ENCODE peak calls at places on chromosomes 7 and 10, in ten cellular contexts. U, Z, R, T, J, E, S, O, A and L are unnamed samples.

GRCh38 chr10:132710036-132710686 is 75.8 kb downstream of the NKX6-2 start:
- DNase-seq in U (no peak), Z (no peak), R (no peak), T (no peak), J (no peak), E (no peak), S (no peak), O (no peak), A (no peak), L (no peak)

GRCh38 chr10:70478191-70479160 is at the start of gene PALD1:
- DNase-seq in U (no peak), Z (peak; percentile 96), R (peak; percentile 57), T (peak; percentile 89), J (peak; percentile 81), E (peak; percentile 51), S (no peak), O (no peak), A (no peak), L (no peak)

GRCh38 chr7:96349572-96349971 is 27.7 kb upstream of the SLC25A13 start:
- DNase-seq in U (no peak), Z (no peak), R (no peak), T (no peak), J (peak; percentile 65), E (peak; percentile 79), S (no peak), O (no peak), A (peak; percentile 5), L (no peak)

GRCh38 chr10:63713191-63714144 is 192.3 kb downstream of the REEP3 start:
- DNase-seq in U (no peak), Z (peak; percentile 57), R (peak; percentile 59), T (peak; percentile 87), J (no peak), E (peak; percentile 83), S (peak; percentile 62), O (no peak), A (peak; percentile 75), L (no peak)

GRCh38 chr7:91264924-91265681 is 870 bp downstream of the FZD1 start:
- DNase-seq in U (no peak), Z (peak; percentile 84), R (peak; percentile 87), T (peak; percentile 49), J (no peak), E (peak; percentile 59), S (peak; percentile 75), O (no peak), A (peak; percentile 76), L (no peak)

GRCh38 chr7:30563326-30563942 is 31.2 kb upstream of the GARS1 start:
- DNase-seq in U (no peak), Z (no peak), R (peak; percentile 52), T (no peak), J (no peak), E (no peak), S (peak; percentile 13), O (no peak), A (peak; percentile 45), L (no peak)

GRCh38 chr10:122263971-122264370 is 7.1 kb upstream of the BTBD16 start:
- DNase-seq in U (no peak), Z (no peak), R (peak; percentile 85), T (no peak), J (no peak), E (no peak), S (peak; percentile 96), O (peak; percentile 78), A (peak; percentile 91), L (peak; percentile 43)

GRCh38 chr10:48390933-48391845 is 84.7 kb downstream of the MAPK8 start:
- DNase-seq in U (no peak), Z (no peak), R (peak; percentile 71), T (no peak), J (no peak), E (no peak), S (peak; percentile 46), O (no peak), A (peak; percentile 64), L (peak; percentile 29)

GRCh38 chr7:23234569-23235296 is 11.8 kb upstream of the GPNMB start:
- DNase-seq in U (no peak), Z (no peak), R (no peak), T (no peak), J (no peak), E (no peak), S (no peak), O (no peak), A (no peak), L (no peak)

GRCh38 chr7:117229350-117229749 is 93.5 kb downstream of the WNT2 start:
- DNase-seq in U (no peak), Z (no peak), R (peak; percentile 21), T (no peak), J (no peak), E (no peak), S (no peak), O (peak; percentile 85), A (no peak), L (no peak)

GRCh38 chr7:100127866-100128601 is 1.3 kb downstream of the MBLAC1 start:
- DNase-seq in U (no peak), Z (peak; percentile 60), R (peak; percentile 43), T (no peak), J (no peak), E (no peak), S (no peak), O (no peak), A (no peak), L (no peak)

GRCh38 chr7:108321359-108321758 is 134.9 kb downstream of the NRCAM start:
- DNase-seq in U (no peak), Z (no peak), R (no peak), T (no peak), J (no peak), E (no peak), S (no peak), O (no peak), A (no peak), L (no peak)

GRCh38 chr10:52949899-52950298 is 177.3 kb upstream of the MBL2 start:
- DNase-seq in U (no peak), Z (no peak), R (no peak), T (no peak), J (no peak), E (peak; percentile 30), S (no peak), O (no peak), A (no peak), L (no peak)

DNA sequence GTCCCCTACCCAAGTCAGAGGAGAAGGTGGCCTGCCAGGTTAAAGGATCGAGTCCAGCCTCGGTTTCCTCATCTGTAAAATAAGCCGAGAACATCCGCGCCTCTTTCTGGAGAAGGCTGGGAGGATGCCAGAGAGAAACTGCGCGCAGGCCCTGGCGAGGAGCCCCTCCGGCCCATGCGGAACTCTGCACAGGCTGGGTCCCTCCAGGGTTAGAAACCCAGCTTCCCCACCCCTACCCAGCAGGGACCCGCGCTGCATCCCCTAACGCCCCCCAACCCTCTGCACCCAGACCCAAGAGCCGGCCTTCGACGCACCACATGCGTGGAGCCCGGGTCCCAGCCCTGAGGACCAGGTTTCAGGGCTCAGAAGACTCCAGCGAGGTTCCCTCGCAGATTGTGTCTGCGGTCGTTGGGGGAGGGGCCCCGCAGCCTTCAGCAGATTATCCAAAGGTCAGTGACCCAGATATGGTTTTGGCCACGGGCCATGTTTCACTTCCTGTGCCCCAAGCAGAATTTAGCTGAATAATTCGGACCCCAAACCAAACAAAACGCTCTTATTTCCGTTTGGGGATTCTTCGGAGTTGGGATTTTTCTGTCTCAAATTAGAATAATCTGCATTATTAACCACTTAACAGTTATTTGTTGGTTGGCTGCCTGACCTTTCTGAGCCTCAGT is 167.8 kb downstream of the UBE2H start:
- DNase-seq in U (no peak), Z (peak; percentile 75), R (no peak), T (no peak), J (no peak), E (peak; percentile 56), S (no peak), O (no peak), A (no peak), L (no peak)
- H3K4me3 ChIP-seq in U (no peak overlapping the region), Z (no peak overlapping the region), R (no peak overlapping the region), T (no peak overlapping the region), J (no peak overlapping the region), E (no peak overlapping the region), S (no peak overlapping the region), O (no peak overlapping the region), A (no peak overlapping the region), L (no peak overlapping the region)

DNA sequence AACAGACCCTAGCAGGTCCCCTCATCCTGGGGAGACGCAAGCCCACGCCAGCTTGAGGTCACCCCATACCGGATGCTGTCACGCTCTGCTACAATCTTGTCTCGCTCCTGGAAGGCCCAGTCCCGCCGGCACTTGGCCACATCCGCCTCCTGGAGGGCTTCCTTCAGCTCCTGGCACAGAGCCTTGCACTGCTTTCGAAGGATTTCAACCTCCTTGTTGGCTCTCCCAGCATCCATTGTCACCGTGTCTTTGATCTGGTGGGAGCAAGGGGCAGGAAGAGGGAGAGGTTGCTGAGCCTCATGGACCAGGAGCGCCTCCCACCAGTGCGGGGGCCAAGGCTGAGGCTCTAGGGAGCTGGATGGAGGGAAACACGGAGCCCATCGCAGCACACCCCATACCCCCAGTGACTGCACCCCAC is 90.9 kb downstream of the DLG5 start:
- DNase-seq in U (no peak), Z (no peak), R (no peak), T (peak; percentile 75), J (no peak), E (no peak), S (no peak), O (no peak), A (peak; percentile 67), L (no peak)
- H3K4me3 ChIP-seq in U (no peak overlapping the region), Z (no peak overlapping the region), R (no peak overlapping the region), T (no peak overlapping the region), J (no peak overlapping the region), E (no peak overlapping the region), S (no peak overlapping the region), O (no peak overlapping the region), A (no peak overlapping the region), L (no peak overlapping the region)

DNA sequence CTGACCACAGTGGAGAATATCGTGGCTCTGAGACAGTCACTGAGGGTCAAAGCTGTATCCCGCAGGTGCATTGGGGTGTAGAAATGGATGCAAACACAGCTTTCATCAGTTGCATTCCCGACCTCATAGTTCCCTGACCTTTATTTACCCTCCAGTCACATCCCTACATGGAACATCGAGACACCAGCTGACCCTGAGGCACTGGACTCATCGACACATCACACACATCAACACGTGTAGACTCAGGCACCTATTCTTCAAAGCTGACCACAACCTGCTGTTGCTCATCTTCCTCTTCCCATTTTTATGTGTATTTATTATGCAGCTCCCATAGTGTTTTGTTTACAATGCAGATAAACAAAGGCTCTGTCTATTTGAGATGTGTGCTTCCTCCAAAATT is 396.9 kb upstream of the NRP1 start:
- DNase-seq in U (no peak), Z (no peak), R (no peak), T (no peak), J (no peak), E (no peak), S (no peak), O (no peak), A (no peak), L (no peak)
- H3K4me3 ChIP-seq in U (no peak overlapping the region), Z (no peak overlapping the region), R (no peak overlapping the region), T (no peak overlapping the region), J (no peak overlapping the region), E (no peak overlapping the region), S (no peak overlapping the region), O (no peak overlapping the region), A (no peak overlapping the region), L (no peak overlapping the region)

DNA sequence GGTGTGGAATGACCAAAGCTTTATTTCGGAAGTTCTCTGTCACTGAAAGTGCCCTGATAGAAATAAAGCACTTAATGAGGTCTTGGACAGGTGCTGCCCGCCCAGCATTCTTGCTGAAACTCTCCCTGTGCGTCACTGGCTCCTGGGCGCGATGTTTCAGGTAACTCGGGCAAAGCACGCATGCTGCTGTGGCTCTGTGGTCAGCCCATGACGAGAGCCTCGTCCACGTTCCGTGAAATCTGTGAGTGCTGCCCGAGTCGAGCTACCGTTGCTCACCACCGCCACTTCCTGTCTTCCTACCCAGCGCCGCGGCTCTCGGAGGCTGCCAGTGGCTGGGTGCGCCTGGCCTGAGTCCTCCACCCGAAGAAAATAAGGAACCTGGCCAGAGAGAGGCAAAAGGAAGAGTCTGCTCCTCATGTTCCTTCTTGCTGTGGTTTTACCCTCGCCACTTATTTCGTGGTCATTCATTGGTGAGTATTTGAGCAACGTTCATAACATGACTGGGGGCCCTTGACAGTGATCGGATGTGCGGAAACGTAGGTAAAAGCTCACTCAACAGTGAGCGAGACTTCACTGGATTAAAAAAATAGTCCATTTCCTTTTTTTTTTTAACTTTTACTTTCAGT is 95.5 kb downstream of the MAP3K8 start:
- DNase-seq in U (peak; percentile 72), Z (no peak), R (no peak), T (peak; percentile 70), J (peak; percentile 80), E (peak; percentile 58), S (no peak), O (no peak), A (no peak), L (no peak)
- H3K4me3 ChIP-seq in U (peak overlapping the region; percentile 53), Z (no peak overlapping the region), R (no peak overlapping the region), T (no peak overlapping the region), J (no peak overlapping the region), E (no peak overlapping the region), S (no peak overlapping the region), O (no peak overlapping the region), A (no peak overlapping the region), L (no peak overlapping the region)